ENCODE peak calls at places on chromosomes 4 and X, in eight cellular contexts. W is GM04503; U is EH; C is effector memory CD8-positive, alpha-beta T cell; N is ureter; M is activated T-helper 1 cell treated with Interleukin-2 at 50 U/mL for 16 hours; J is SK-N-SH; Y is H9. P is an unnamed sample.

GRCh38 chr4:140884431-140885058 is 128.4 kb upstream of the TBC1D9 start:
- DNase-seq in W (no peak), U (peak), C (no peak), N (peak), M (no peak), J (peak), Y (peak), P (peak)

GRCh38 chr4:108118505-108118904 is 50.2 kb downstream of the LEF1 start:
- DNase-seq in W (no peak), U (no peak), C (no peak), N (no peak), M (no peak), J (no peak), Y (no peak), P (no peak)

GRCh38 chrX:30246769-30247489 is at the start of gene MAGEB1:
- DNase-seq in W (no peak), U (no peak), C (no peak), N (no peak), M (no peak), J (peak), Y (peak), P (no peak)

GRCh38 chrX:24920769-24921168 is 95.0 kb downstream of the ARX start:
- DNase-seq in W (no peak), U (no peak), C (no peak), N (no peak), M (no peak), J (no peak), Y (no peak), P (no peak)

GRCh38 chr4:15010038-15010585 is 7.8 kb downstream of the CPEB2 start:
- DNase-seq in W (no peak), U (no peak), C (no peak), N (no peak), M (no peak), J (no peak), Y (no peak), P (no peak)

GRCh38 chr4:38803833-38804653 is 548 bp downstream of the TLR1 start:
- DNase-seq in W (no peak), U (no peak), C (no peak), N (no peak), M (no peak), J (no peak), Y (no peak), P (peak)

GRCh38 chrX:124033821-124034220 is 72.3 kb downstream of the STAG2 start:
- DNase-seq in W (no peak), U (peak), C (no peak), N (no peak), M (no peak), J (no peak), Y (no peak), P (no peak)

GRCh38 chrX:87900320-87900908 is 382.8 kb downstream of the KLHL4 start:
- DNase-seq in W (no peak), U (no peak), C (peak), N (no peak), M (no peak), J (no peak), Y (no peak), P (no peak)

GRCh38 chrX:10507181-10507580 is 113.2 kb downstream of the MID1 start:
- DNase-seq in W (no peak), U (peak), C (no peak), N (no peak), M (no peak), J (no peak), Y (no peak), P (no peak)

GRCh38 chr4:8534129-8534528 is 46.1 kb upstream of the GPR78 start:
- DNase-seq in W (no peak), U (peak), C (no peak), N (peak), M (no peak), J (no peak), Y (peak), P (no peak)

GRCh38 chr4:53653484-53654053 is 62.3 kb upstream of the LNX1 start:
- DNase-seq in W (no peak), U (peak), C (no peak), N (no peak), M (no peak), J (peak), Y (no peak), P (no peak)

GRCh38 chr4:83644677-83645639 is 109.0 kb downstream of the GPAT3 start:
- DNase-seq in W (peak), U (peak), C (peak), N (no peak), M (no peak), J (peak), Y (no peak), P (peak)

P was measured in Karpas-422.